ENCODE peak calls at places on chromosomes 13 and 19, in eight cellular contexts. Z is GM23338, C is dorsolateral prefrontal cortex, Q is PC-9, A is sigmoid colon, R is prostate gland, K is tibial artery, J is hepatocyte. M is an unnamed sample.

GRCh38 chr19:16135410-16136127 is 7.9 kb upstream of the HSH2D start:
- DNase-seq in R (no peak), K (no peak), Q (no peak), C (no peak), J (no peak), Z (no peak), A (no peak), M (no peak)

GRCh38 chr19:16067205-16067938 is 8.9 kb upstream of the TPM4 start:
- DNase-seq in Z (no peak), R (peak; percentile 94), J (no peak), A (peak; percentile 97), Q (peak; percentile 70), C (no peak), K (peak; percentile 96), M (peak; percentile 40)

GRCh38 chr19:10286803-10287737 is at the start of gene ICAM4:
- DNase-seq in C (no peak), A (no peak), R (no peak), K (no peak), Z (peak; percentile 84), Q (no peak), J (peak; percentile 67), M (peak; percentile 60)

GRCh38 chr19:9075064-9075964 is 11.5 kb upstream of the OR1M1 start:
- DNase-seq in Z (peak; percentile 67), Q (peak; percentile 97), K (no peak), R (peak; percentile 73), C (peak; percentile 66), A (peak; percentile 90), J (peak; percentile 93), M (peak; percentile 54)

GRCh38 chr19:44050740-44051653 is 839 bp upstream of the ZNF223 start:
- DNase-seq in J (no peak), Q (peak; percentile 51), R (no peak), Z (peak; percentile 77), C (no peak), A (no peak), K (no peak), M (no peak)

GRCh38 chr13:33859691-33860303 is 41.8 kb downstream of the RFC3 start:
- DNase-seq in A (no peak), Q (no peak), R (no peak), C (no peak), Z (no peak), J (no peak), K (no peak), M (no peak)

GRCh38 chr19:10936661-10937084 is 8.1 kb downstream of the TIMM29 start:
- DNase-seq in Z (peak; percentile 96), K (no peak), J (peak; percentile 91), R (peak; percentile 64), C (no peak), A (no peak), Q (peak; percentile 45), M (no peak)

GRCh38 chr13:114324334-114324733 is 10.0 kb downstream of the CHAMP1 start:
- DNase-seq in A (no peak), Z (no peak), J (no peak), R (no peak), C (no peak), K (no peak), Q (no peak), M (no peak)

GRCh38 chr13:26811636-26812035 is 51.0 kb upstream of the GPR12 start:
- DNase-seq in A (no peak), K (no peak), R (no peak), C (no peak), Z (no peak), J (no peak), Q (no peak), M (no peak)

GRCh38 chr19:342801-343421 is 1.7 kb downstream of the MIER2 start:
- DNase-seq in J (no peak), R (no peak), Q (peak; percentile 23), K (peak; percentile 79), A (peak; percentile 80), Z (no peak), C (no peak), M (peak; percentile 73)

GRCh38 chr13:84096221-84096620 is 213.9 kb upstream of the SLITRK1 start:
- DNase-seq in C (no peak), Q (no peak), Z (no peak), A (no peak), R (no peak), J (no peak), K (no peak), M (no peak)

GRCh38 chr19:2385053-2385721 is 25.1 kb downstream of the TMPRSS9 start:
- DNase-seq in A (no peak), K (no peak), Q (peak; percentile 54), C (no peak), Z (peak; percentile 91), R (peak; percentile 70), J (peak; percentile 76), M (peak; percentile 27)

GRCh38 chr19:40147693-40148347 is 43.4 kb upstream of the MAP3K10 start:
- DNase-seq in R (no peak), Z (peak; percentile 8), J (no peak), Q (peak; percentile 48), C (no peak), A (no peak), K (peak; percentile 57), M (no peak)

GRCh38 chr13:38685974-38686571 is 804 bp upstream of the FREM2 start:
- DNase-seq in A (no peak), Q (peak; percentile 53), J (peak; percentile 58), R (no peak), K (no peak), Z (peak; percentile 85), C (no peak), M (no peak)

GRCh38 chr13:25864116-25864515 is 187.7 kb downstream of the SHISA2 start:
- DNase-seq in K (no peak), Z (no peak), A (no peak), R (no peak), J (no peak), C (no peak), Q (no peak), M (no peak)

GRCh38 chr19:47157455-47158321 is 27.1 kb downstream of the SAE1 start:
- DNase-seq in Z (peak; percentile 96), R (peak; percentile 22), C (no peak), J (peak; percentile 26), A (peak; percentile 74), K (no peak), Q (peak; percentile 59), M (no peak)

GRCh38 chr19:14383898-14384669 is 2.8 kb downstream of the ADGRE5 start:
- DNase-seq in K (peak; percentile 79), Q (peak; percentile 14), J (no peak), C (no peak), R (no peak), Z (no peak), A (peak; percentile 84), M (no peak)

GRCh38 chr13:102698649-102698980 is 3.8 kb upstream of the METTL21C start:
- DNase-seq in A (no peak), R (no peak), Z (no peak), J (no peak), K (no peak), Q (no peak), C (no peak), M (no peak)
- H3K27me3 ChIP-seq in A (no peaks in the 10 kb centered on the region), R (no peaks in the 10 kb centered on the region), Z (no peaks in the 10 kb centered on the region), J (no peaks in the 10 kb centered on the region), K (no peaks in the 10 kb centered on the region), Q (no peaks in the 10 kb centered on the region), C (no peaks in the 10 kb centered on the region), M (no peaks in the 10 kb centered on the region)

GRCh38 chr13:29522044-29522685 is 73.3 kb downstream of the SLC7A1 start:
- DNase-seq in A (no peak), J (peak; percentile 34), R (no peak), Z (no peak), K (peak; percentile 72), C (no peak), Q (no peak), M (no peak)
- TF ChIP-seq CTCF in A (no peak), J (no peak), R (no peak), Z (no peak), K (no peak), C (no peak), Q (no peak), M (no peak)

GRCh38 chr19:28998974-28999373 is 214.0 kb downstream of the UQCRFS1 start:
- DNase-seq in K (peak; percentile 23), Q (no peak), A (no peak), C (no peak), J (no peak), R (no peak), Z (no peak), M (no peak)

GRCh38 chr19:29001006-29001921 is 211.7 kb downstream of the UQCRFS1 start:
- DNase-seq in A (peak; percentile 59), Q (no peak), J (no peak), Z (no peak), C (no peak), R (no peak), K (peak; percentile 45), M (no peak)

GRCh38 chr19:29001922-29002247 is 211.1 kb downstream of the UQCRFS1 start:
- DNase-seq in J (no peak), R (no peak), C (no peak), A (peak; percentile 11), K (peak; percentile 25), Z (no peak), Q (no peak), M (no peak)

GRCh38 chr19:29002336-29002735 is 210.6 kb downstream of the UQCRFS1 start:
- DNase-seq in R (no peak), J (no peak), Q (no peak), A (peak; percentile 48), Z (no peak), C (no peak), K (peak; percentile 43), M (no peak)

GRCh38 chr19:28999733-29000433 is 213.1 kb downstream of the UQCRFS1 start:
- DNase-seq in Q (no peak), C (no peak), J (no peak), A (no peak), R (no peak), Z (no peak), K (peak; percentile 48), M (no peak)
- H3K27ac ChIP-seq in Q (no peak overlapping the region), C (no peak overlapping the region), J (no peak overlapping the region), A (no peak overlapping the region), R (no peak overlapping the region), Z (no peak overlapping the region), K (no peak overlapping the region), M (no peak overlapping the region)

DNA sequence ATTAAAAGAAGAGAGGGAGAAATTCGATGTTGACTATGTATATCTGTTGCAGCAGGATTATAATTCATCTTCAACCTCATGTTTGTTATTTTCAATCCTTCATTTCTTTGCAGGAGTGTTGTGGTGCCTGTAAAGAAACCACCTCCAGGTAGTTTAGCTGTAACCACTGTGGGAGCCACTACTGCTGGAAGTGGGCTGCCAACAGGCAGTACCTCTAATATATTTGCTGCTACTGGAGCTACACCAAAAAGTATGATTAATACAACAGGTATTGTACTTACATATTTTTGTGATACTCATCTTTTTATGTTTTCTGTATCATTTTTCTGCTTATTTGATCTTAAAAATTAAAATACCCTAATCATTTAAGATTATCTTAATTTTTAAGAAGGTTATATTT is 266.5 kb downstream of the NBEA start:
- DNase-seq in C (no peak), Z (no peak), K (no peak), Q (no peak), J (no peak), R (no peak), A (no peak), M (no peak)
- H3K27me3 ChIP-seq in C (no peaks in the 10 kb centered on the region), Z (no peaks in the 10 kb centered on the region), K (no peaks in the 10 kb centered on the region), Q (no peaks in the 10 kb centered on the region), J (no peaks in the 10 kb centered on the region), R (no peaks in the 10 kb centered on the region), A (no peaks in the 10 kb centered on the region), M (no peaks in the 10 kb centered on the region)

DNA sequence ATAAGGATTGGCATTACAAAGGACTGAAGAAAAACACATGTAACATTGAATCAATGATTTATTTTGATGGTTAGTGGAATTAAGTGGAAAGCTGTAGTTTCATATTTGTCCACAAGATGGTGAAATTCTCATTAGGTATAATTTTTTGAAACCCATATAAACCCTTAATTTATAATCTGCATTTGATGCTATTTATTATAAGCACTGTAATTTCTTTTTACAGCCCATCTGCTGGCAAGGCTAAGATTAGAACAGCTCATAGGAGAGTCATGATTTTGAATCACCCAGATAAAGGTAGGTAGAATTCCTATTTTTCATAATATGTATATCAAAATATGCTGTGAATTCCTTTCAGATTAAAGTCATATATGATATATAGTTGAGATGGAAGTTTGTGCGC is 62.2 kb downstream of the DNAJC15 start:
- DNase-seq in C (no peak), Z (peak; percentile 43), K (no peak), A (no peak), R (no peak), Q (no peak), J (peak; percentile 32), M (no peak)
- TF ChIP-seq CTCF in C (peak; percentile 62), Z (no peak), K (peak; percentile 58), A (peak; percentile 61), R (peak; percentile 71), Q (peak; percentile 75), J (peak; percentile 64), M (peak; percentile 73)

M was measured in psoas muscle.